ENCODE peak calls at places on chromosomes 2 and 18, in four cellular contexts. U, V, I and R are unnamed samples.

GRCh38 chr2:41711736-41712135 is 336.1 kb upstream of the PKDCC start:
- DNase-seq in U (no peak), I (no peak), V (no peak), R (no peak)

GRCh38 chr2:43950383-43951008 is 45.3 kb downstream of the LRPPRC start:
- DNase-seq in I (no peak), U (peak), V (no peak), R (peak)

GRCh38 chr2:80517301-80517700 is 212.7 kb upstream of the LRRTM1 start:
- DNase-seq in U (no peak), V (no peak), I (no peak), R (no peak)

GRCh38 chr18:46278481-46279465 is 174.6 kb downstream of the HAUS1 start:
- DNase-seq in I (no peak), U (no peak), V (no peak), R (no peak)

GRCh38 chr2:100988630-100989417 is 13.3 kb upstream of the RPL31 start:
- DNase-seq in I (no peak), V (no peak), U (no peak), R (no peak)

GRCh38 chr2:224025874-224026273 is 13.2 kb downstream of the SERPINE2 start:
- DNase-seq in V (no peak), U (peak), I (peak), R (peak)

GRCh38 chr2:43005211-43005974 is 213.0 kb upstream of the HAAO start:
- DNase-seq in V (no peak), U (no peak), I (no peak), R (no peak)

GRCh38 chr2:109612991-109613921 is 510 bp downstream of the SEPTIN10 start:
- DNase-seq in V (no peak), U (no peak), I (no peak), R (peak)

GRCh38 chr2:134119117-134119671 is 134.7 kb upstream of the MGAT5 start:
- DNase-seq in I (no peak), U (no peak), V (no peak), R (peak)